ENCODE peak calls at places on chromosomes 7 and 10, in ten cellular contexts. S, N, H, K, M, O, W, F, U and Q are unnamed samples.

GRCh38 chr10:56722912-56723311 is 361.9 kb upstream of the ZWINT start:
- DNase-seq in K (no peak), H (no peak), O (no peak), F (no peak), U (no peak), S (no peak), W (no peak), N (no peak), M (no peak), Q (no peak)

GRCh38 chr10:131621784-131622624 is 278.8 kb upstream of the PPP2R2D start:
- DNase-seq in H (no peak), F (no peak), M (no peak), W (no peak), N (no peak), S (peak), K (no peak), U (no peak), O (no peak), Q (no peak)

GRCh38 chr7:5064391-5065106 is 18.9 kb downstream of the RBAK start:
- DNase-seq in O (no peak), W (no peak), N (no peak), M (no peak), H (no peak), F (no peak), S (no peak), U (no peak), K (no peak), Q (no peak)

GRCh38 chr10:88195841-88196240 is 332.4 kb downstream of the PTEN start:
- DNase-seq in S (no peak), U (peak), N (no peak), O (no peak), K (no peak), W (no peak), M (no peak), F (no peak), H (peak), Q (no peak)

GRCh38 chr7:7996568-7996967 is 28.0 kb downstream of the GLCCI1 start:
- DNase-seq in H (no peak), K (no peak), U (no peak), N (no peak), F (no peak), M (no peak), S (no peak), O (no peak), W (no peak), Q (no peak)

GRCh38 chr7:130272456-130273080 is 5.9 kb downstream of the CPA2 start:
- DNase-seq in N (no peak), W (no peak), U (peak), K (no peak), M (no peak), O (no peak), F (no peak), S (no peak), H (peak), Q (no peak)

GRCh38 chr7:130994378-130995115 is 260.5 kb upstream of the KLF14 start:
- DNase-seq in F (peak), U (no peak), S (no peak), O (no peak), K (no peak), W (no peak), N (no peak), H (no peak), M (no peak), Q (no peak)

GRCh38 chr10:125691160-125691981 is 8.4 kb upstream of the TEX36 start:
- DNase-seq in S (peak), W (no peak), K (no peak), U (no peak), H (peak), O (no peak), M (no peak), N (no peak), F (no peak), Q (no peak)

GRCh38 chr10:43361532-43362190 is 9.8 kb upstream of the FXYD4 start:
- DNase-seq in U (no peak), N (peak), H (no peak), F (no peak), K (peak), O (no peak), W (no peak), M (no peak), S (no peak), Q (no peak)

GRCh38 chr7:138378741-138379559 is 81.1 kb upstream of the TRIM24 start:
- DNase-seq in U (no peak), F (no peak), H (no peak), N (no peak), W (no peak), K (no peak), O (no peak), M (no peak), S (no peak), Q (no peak)

GRCh38 chr7:33107136-33108066 is 1.8 kb downstream of the RP9 start:
- DNase-seq in H (peak), S (peak), M (peak), U (peak), F (no peak), K (peak), O (peak), N (peak), W (no peak), Q (peak)

GRCh38 chr10:17523917-17524316 is 69.5 kb upstream of the ST8SIA6 start:
- DNase-seq in O (no peak), K (no peak), W (no peak), M (no peak), H (no peak), S (no peak), N (no peak), U (no peak), F (no peak), Q (no peak)

GRCh38 chr10:119020627-119020946 is 8.9 kb upstream of the NANOS1 start:
- DNase-seq in M (no peak), F (no peak), S (peak), U (no peak), O (no peak), W (no peak), K (no peak), H (no peak), N (no peak), Q (no peak)

GRCh38 chr7:152986369-152986768 is 226.8 kb downstream of the ACTR3B start:
- DNase-seq in H (no peak), W (no peak), F (no peak), M (no peak), U (no peak), N (no peak), K (no peak), S (no peak), O (no peak), Q (no peak)

GRCh38 chr10:98664329-98665042 is 217.8 kb upstream of the HPS1 start:
- DNase-seq in M (peak), O (peak), F (no peak), W (no peak), K (peak), N (peak), U (no peak), S (peak), H (no peak), Q (peak)

GRCh38 chr10:12940791-12941190 is 60.7 kb downstream of the CCDC3 start:
- DNase-seq in F (no peak), M (no peak), O (no peak), H (no peak), N (no peak), S (no peak), K (no peak), U (no peak), W (no peak), Q (no peak)

GRCh38 chr7:117562732-117563131 is 82.9 kb downstream of the CFTR start:
- DNase-seq in W (no peak), S (no peak), N (no peak), H (no peak), F (no peak), M (no peak), U (no peak), K (no peak), O (no peak), Q (no peak)

GRCh38 chr7:88500146-88500545 is 193.5 kb upstream of the STEAP4 start:
- DNase-seq in M (no peak), H (no peak), K (no peak), F (no peak), U (no peak), O (no peak), N (no peak), W (no peak), S (no peak), Q (no peak)

GRCh38 chr7:11319491-11320274 is 346.0 kb downstream of the PHF14 start:
- DNase-seq in U (no peak), M (no peak), O (no peak), K (no peak), W (no peak), N (no peak), S (no peak), H (no peak), F (no peak), Q (no peak)